ENCODE peak calls at places on chromosomes 3 and 15, in four cellular contexts. One of them, this sample, is unnamed.

GRCh38 chr15:70112018-70112395 is 14.3 kb upstream of the TLE3 start:
- DNase-seq in HepG2: no peak
- DNase-seq in K562: peak
- DNase-seq in H1: no peak
- DNase-seq in this sample: no peak

GRCh38 chr3:171049831-171050444 is 23.4 kb upstream of the SLC2A2 start:
- DNase-seq in HepG2: peak
- DNase-seq in K562: peak
- DNase-seq in H1: peak
- DNase-seq in this sample: peak

GRCh38 chr3:81898336-81898735 is 136.9 kb upstream of the GBE1 start:
- DNase-seq in HepG2: no peak
- DNase-seq in K562: no peak
- DNase-seq in H1: no peak
- DNase-seq in this sample: no peak

GRCh38 chr15:68700395-68701123 is 120.1 kb downstream of the ANP32A start:
- DNase-seq in HepG2: no peak
- DNase-seq in K562: no peak
- DNase-seq in H1: peak
- DNase-seq in this sample: no peak

GRCh38 chr15:28260722-28261121 is 61.3 kb downstream of the HERC2 start:
- DNase-seq in HepG2: no peak
- DNase-seq in K562: no peak
- DNase-seq in H1: no peak
- DNase-seq in this sample: no peak

GRCh38 chr3:108820586-108820985 is 2.0 kb upstream of the TRAT1 start:
- DNase-seq in HepG2: no peak
- DNase-seq in K562: no peak
- DNase-seq in H1: no peak
- DNase-seq in this sample: no peak

GRCh38 chr15:85000189-85000864 is 18.7 kb downstream of the PDE8A start:
- DNase-seq in HepG2: no peak
- DNase-seq in K562: no peak
- DNase-seq in H1: no peak
- DNase-seq in this sample: no peak

GRCh38 chr3:168801792-168802191 is 706.1 kb upstream of the GOLIM4 start:
- DNase-seq in HepG2: no peak
- DNase-seq in K562: no peak
- DNase-seq in H1: no peak
- DNase-seq in this sample: no peak

GRCh38 chr3:62587169-62587568 is 213.8 kb upstream of the FEZF2 start:
- DNase-seq in HepG2: no peak
- DNase-seq in K562: no peak
- DNase-seq in H1: no peak
- DNase-seq in this sample: no peak

GRCh38 chr3:141076026-141076797 is 25.1 kb downstream of the SPSB4 start:
- DNase-seq in HepG2: no peak
- DNase-seq in K562: no peak
- DNase-seq in H1: no peak
- DNase-seq in this sample: no peak

GRCh38 chr15:65666257-65666656 is 44.5 kb downstream of the SLC24A1 start:
- DNase-seq in HepG2: no peak
- DNase-seq in K562: no peak
- DNase-seq in H1: no peak
- DNase-seq in this sample: no peak

GRCh38 chr3:39917060-39917773 is 107.8 kb downstream of the MYRIP start:
- DNase-seq in HepG2: no peak
- DNase-seq in K562: no peak
- DNase-seq in H1: no peak
- DNase-seq in this sample: no peak

GRCh38 chr3:51275096-51275805 is 109.8 kb upstream of the MANF start:
- DNase-seq in HepG2: no peak
- DNase-seq in K562: no peak
- DNase-seq in H1: no peak
- DNase-seq in this sample: no peak

DNA sequence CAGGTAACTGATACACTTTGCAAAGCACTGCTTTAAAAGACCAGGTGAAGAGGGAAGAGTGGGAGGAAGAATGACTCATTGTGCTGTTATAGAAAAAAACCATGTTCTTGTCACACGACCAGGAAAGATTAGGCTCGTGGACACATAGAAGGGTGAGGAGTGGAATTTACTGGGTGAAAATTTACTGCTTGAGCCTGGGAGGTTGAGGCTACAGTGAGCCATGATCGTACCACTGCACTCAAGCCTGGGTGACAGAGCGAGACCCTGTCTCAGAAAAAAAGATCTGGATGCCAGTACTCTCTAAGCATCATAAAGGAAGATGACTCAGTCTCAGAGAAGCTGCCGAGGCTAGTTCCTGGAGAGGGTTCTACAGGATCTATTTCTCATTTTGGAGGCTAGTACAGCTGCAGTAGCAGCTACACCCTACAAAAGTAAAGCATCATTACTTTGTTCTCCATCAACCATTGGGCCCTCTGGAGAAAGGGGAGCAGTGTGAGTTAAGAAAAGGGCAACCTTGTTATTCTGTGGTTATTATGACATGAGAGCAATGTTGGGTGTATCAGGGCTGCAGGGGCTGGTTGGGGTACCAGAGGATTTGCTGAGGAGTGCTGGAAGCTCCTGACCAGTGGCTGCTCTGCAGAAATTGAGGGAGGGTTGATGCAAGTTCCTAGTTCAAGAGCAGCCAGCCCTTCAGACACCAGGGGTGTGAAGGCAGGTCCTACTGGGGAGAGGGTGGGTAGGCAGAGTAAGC is 75.4 kb downstream of the CMTM8 start:
- DNase-seq in HepG2: no peak
- DNase-seq in K562: no peak
- DNase-seq in H1: no peak
- DNase-seq in this sample: peak
- TF ChIP-seq FOSL1 in HepG2: no peak
- TF ChIP-seq FOSL1 in K562: no peak
- TF ChIP-seq FOSL1 in H1: no peak
- TF ChIP-seq FOSL1 in this sample: peak

DNA sequence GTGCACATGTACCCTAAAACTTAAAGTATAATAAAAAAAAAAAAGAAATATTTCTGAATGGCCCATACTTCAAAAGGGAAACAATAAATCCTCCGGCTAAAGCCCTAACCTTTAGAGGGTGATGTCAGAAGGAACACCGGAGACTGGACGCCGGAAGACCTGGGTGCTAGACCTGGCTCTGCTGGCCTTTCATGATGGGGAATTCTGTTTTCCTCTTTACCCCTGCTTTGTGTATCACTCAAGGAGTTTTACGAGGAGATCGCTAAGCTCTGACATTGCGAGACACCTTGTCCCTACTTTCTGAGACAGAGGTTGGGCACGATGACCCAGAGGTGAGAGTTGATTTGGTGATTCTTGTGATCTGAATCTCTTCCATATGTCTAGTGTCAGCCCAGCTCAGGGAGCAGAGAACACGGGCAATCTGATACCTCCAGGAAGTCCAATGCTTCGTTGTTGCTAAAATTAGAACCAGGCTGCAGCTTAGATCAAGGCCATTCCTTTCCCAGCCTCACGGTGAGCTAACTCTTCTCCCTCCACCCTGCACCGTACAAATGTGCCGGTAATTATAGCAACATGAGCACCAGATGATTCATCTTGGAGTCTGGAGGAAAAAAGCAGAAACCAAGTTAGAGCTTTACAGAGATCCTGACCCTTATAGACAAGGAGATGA is 42.0 kb upstream of the CFAP161 start:
- DNase-seq in HepG2: peak
- DNase-seq in K562: peak
- DNase-seq in H1: no peak
- DNase-seq in this sample: peak
- TF ChIP-seq YY1 in HepG2: no peak
- TF ChIP-seq YY1 in K562: no peak
- TF ChIP-seq YY1 in H1: no peak
- TF ChIP-seq YY1 in this sample: peak

GRCh38 chr15:51837784-51838183 is 8.3 kb downstream of the TMOD3 start:
- DNase-seq in HepG2: no peak
- DNase-seq in K562: no peak
- DNase-seq in H1: no peak
- DNase-seq in this sample: no peak
- TF ChIP-seq FOSL1 in HepG2: no peak
- TF ChIP-seq FOSL1 in K562: no peak
- TF ChIP-seq FOSL1 in H1: no peak
- TF ChIP-seq FOSL1 in this sample: no peak

GRCh38 chr3:179063945-179064560 is 7.6 kb downstream of the ZMAT3 start:
- DNase-seq in HepG2: no peak
- DNase-seq in K562: no peak
- DNase-seq in H1: no peak
- DNase-seq in this sample: no peak
- TF ChIP-seq YY1 in HepG2: no peak
- TF ChIP-seq YY1 in K562: no peak
- TF ChIP-seq YY1 in H1: no peak
- TF ChIP-seq YY1 in this sample: no peak

This sample was measured in HCT116.